ENCODE peak calls at places on chromosomes 6 and 20, in nine cellular contexts. One of them, this sample, is unnamed.

GRCh38 chr6:132820629-132821381 is 6.4 kb downstream of the RPS12 start:
- DNase-seq in bronchial epithelial cell: no peak
- DNase-seq in HEK293T: no peak
- DNase-seq in caudate nucleus: no peak
- DNase-seq in CD8-positive, alpha-beta T cell: no peak
- DNase-seq in stimulated activated CD4-positive, alpha-beta T cell treated with anti-CD3 and anti-CD28 coated beads, Interleukin-1b, Interleukin-23, amount 100 ng/mL, for 4 hours: no peak
- DNase-seq in hypothalamus: no peak
- DNase-seq in stomach: no peak
- DNase-seq in AG09319: no peak
- DNase-seq in this sample: peak; percentile 59

GRCh38 chr20:62839261-62839660 is 22.4 kb downstream of the TCFL5 start:
- DNase-seq in bronchial epithelial cell: no peak
- DNase-seq in HEK293T: no peak
- DNase-seq in caudate nucleus: no peak
- DNase-seq in CD8-positive, alpha-beta T cell: no peak
- DNase-seq in stimulated activated CD4-positive, alpha-beta T cell treated with anti-CD3 and anti-CD28 coated beads, Interleukin-1b, Interleukin-23, amount 100 ng/mL, for 4 hours: no peak
- DNase-seq in hypothalamus: no peak
- DNase-seq in stomach: no peak
- DNase-seq in AG09319: no peak
- DNase-seq in this sample: no peak

GRCh38 chr6:139262519-139263300 is 29.1 kb downstream of the TXLNB start:
- DNase-seq in bronchial epithelial cell: peak; percentile 74
- DNase-seq in HEK293T: no peak
- DNase-seq in caudate nucleus: no peak
- DNase-seq in CD8-positive, alpha-beta T cell: no peak
- DNase-seq in stimulated activated CD4-positive, alpha-beta T cell treated with anti-CD3 and anti-CD28 coated beads, Interleukin-1b, Interleukin-23, amount 100 ng/mL, for 4 hours: no peak
- DNase-seq in hypothalamus: no peak
- DNase-seq in stomach: no peak
- DNase-seq in AG09319: no peak
- DNase-seq in this sample: no peak

GRCh38 chr6:53290547-53291510 is 57.9 kb downstream of the ELOVL5 start:
- DNase-seq in bronchial epithelial cell: no peak
- DNase-seq in HEK293T: no peak
- DNase-seq in caudate nucleus: no peak
- DNase-seq in CD8-positive, alpha-beta T cell: no peak
- DNase-seq in stimulated activated CD4-positive, alpha-beta T cell treated with anti-CD3 and anti-CD28 coated beads, Interleukin-1b, Interleukin-23, amount 100 ng/mL, for 4 hours: no peak
- DNase-seq in hypothalamus: no peak
- DNase-seq in stomach: no peak
- DNase-seq in AG09319: no peak
- DNase-seq in this sample: no peak

GRCh38 chr6:98672681-98673475 is 161.5 kb upstream of the POU3F2 start:
- DNase-seq in bronchial epithelial cell: no peak
- DNase-seq in HEK293T: no peak
- DNase-seq in caudate nucleus: no peak
- DNase-seq in CD8-positive, alpha-beta T cell: no peak
- DNase-seq in stimulated activated CD4-positive, alpha-beta T cell treated with anti-CD3 and anti-CD28 coated beads, Interleukin-1b, Interleukin-23, amount 100 ng/mL, for 4 hours: no peak
- DNase-seq in hypothalamus: no peak
- DNase-seq in stomach: no peak
- DNase-seq in AG09319: no peak
- DNase-seq in this sample: peak; percentile 68

GRCh38 chr6:167795321-167795811 is 31.3 kb upstream of the AFDN start:
- DNase-seq in bronchial epithelial cell: no peak
- DNase-seq in HEK293T: no peak
- DNase-seq in caudate nucleus: no peak
- DNase-seq in CD8-positive, alpha-beta T cell: no peak
- DNase-seq in stimulated activated CD4-positive, alpha-beta T cell treated with anti-CD3 and anti-CD28 coated beads, Interleukin-1b, Interleukin-23, amount 100 ng/mL, for 4 hours: no peak
- DNase-seq in hypothalamus: no peak
- DNase-seq in stomach: no peak
- DNase-seq in AG09319: no peak
- DNase-seq in this sample: no peak

GRCh38 chr6:44126320-44127149 is 717 bp downstream of the MRPL14 start:
- DNase-seq in bronchial epithelial cell: peak; percentile 75
- DNase-seq in HEK293T: peak; percentile 69
- DNase-seq in caudate nucleus: no peak
- DNase-seq in CD8-positive, alpha-beta T cell: no peak
- DNase-seq in stimulated activated CD4-positive, alpha-beta T cell treated with anti-CD3 and anti-CD28 coated beads, Interleukin-1b, Interleukin-23, amount 100 ng/mL, for 4 hours: peak; percentile 69
- DNase-seq in hypothalamus: no peak
- DNase-seq in stomach: peak; percentile 41
- DNase-seq in AG09319: no peak
- DNase-seq in this sample: peak; percentile 89

GRCh38 chr6:137973201-137973600 is 106.1 kb downstream of the TNFAIP3 start:
- DNase-seq in bronchial epithelial cell: no peak
- DNase-seq in HEK293T: no peak
- DNase-seq in caudate nucleus: no peak
- DNase-seq in CD8-positive, alpha-beta T cell: no peak
- DNase-seq in stimulated activated CD4-positive, alpha-beta T cell treated with anti-CD3 and anti-CD28 coated beads, Interleukin-1b, Interleukin-23, amount 100 ng/mL, for 4 hours: no peak
- DNase-seq in hypothalamus: no peak
- DNase-seq in stomach: no peak
- DNase-seq in AG09319: no peak
- DNase-seq in this sample: no peak

GRCh38 chr6:152136449-152136825 is 329.0 kb downstream of the ESR1 start:
- DNase-seq in bronchial epithelial cell: peak; percentile 73
- DNase-seq in HEK293T: no peak
- DNase-seq in caudate nucleus: no peak
- DNase-seq in CD8-positive, alpha-beta T cell: no peak
- DNase-seq in stimulated activated CD4-positive, alpha-beta T cell treated with anti-CD3 and anti-CD28 coated beads, Interleukin-1b, Interleukin-23, amount 100 ng/mL, for 4 hours: no peak
- DNase-seq in hypothalamus: no peak
- DNase-seq in stomach: no peak
- DNase-seq in AG09319: no peak
- DNase-seq in this sample: no peak

GRCh38 chr6:111646942-111647341 is 41.3 kb upstream of the TRAF3IP2 start:
- DNase-seq in bronchial epithelial cell: peak; percentile 58
- DNase-seq in HEK293T: no peak
- DNase-seq in caudate nucleus: no peak
- DNase-seq in CD8-positive, alpha-beta T cell: no peak
- DNase-seq in stimulated activated CD4-positive, alpha-beta T cell treated with anti-CD3 and anti-CD28 coated beads, Interleukin-1b, Interleukin-23, amount 100 ng/mL, for 4 hours: no peak
- DNase-seq in hypothalamus: no peak
- DNase-seq in stomach: no peak
- DNase-seq in AG09319: peak; percentile 77
- DNase-seq in this sample: no peak

This sample was measured in mesendoderm.